ENCODE peak calls at places on chromosome 17, in six cellular contexts. One of them, this sample, is unnamed.

GRCh38 chr17:30378191-30378796 is 433 bp upstream of the CPD start:
- DNase-seq in GM06990: peak; percentile 68
- DNase-seq in non-pigmented ciliary epithelial cell: no peak
- DNase-seq in RWPE2: no peak
- DNase-seq in neural progenitor cell: peak; percentile 45
- DNase-seq in hepatocyte: peak; percentile 34
- DNase-seq in this sample: no peak

GRCh38 chr17:66702106-66702936 is 132.6 kb upstream of the CACNG5 start:
- DNase-seq in neural progenitor cell: no peak
- DNase-seq in RWPE2: no peak
- DNase-seq in non-pigmented ciliary epithelial cell: no peak
- DNase-seq in GM06990: no peak
- DNase-seq in hepatocyte: no peak
- DNase-seq in this sample: no peak

GRCh38 chr17:40087903-40088718 is 12.3 kb downstream of the NR1D1 start:
- DNase-seq in hepatocyte: no peak
- DNase-seq in RWPE2: no peak
- DNase-seq in neural progenitor cell: no peak
- DNase-seq in non-pigmented ciliary epithelial cell: no peak
- DNase-seq in GM06990: no peak
- DNase-seq in this sample: no peak

GRCh38 chr17:78724544-78724943 is 57.5 kb downstream of the CYTH1 start:
- DNase-seq in GM06990: no peak
- DNase-seq in non-pigmented ciliary epithelial cell: no peak
- DNase-seq in neural progenitor cell: peak; percentile 27
- DNase-seq in hepatocyte: no peak
- DNase-seq in RWPE2: no peak
- DNase-seq in this sample: no peak

GRCh38 chr17:3602499-3602898 is 6.7 kb downstream of the TRPV1 start:
- DNase-seq in RWPE2: no peak
- DNase-seq in GM06990: peak; percentile 26
- DNase-seq in neural progenitor cell: peak; percentile 77
- DNase-seq in hepatocyte: no peak
- DNase-seq in non-pigmented ciliary epithelial cell: no peak
- DNase-seq in this sample: peak; percentile 22

GRCh38 chr17:38743556-38744171 is 4.5 kb downstream of the PCGF2 start:
- DNase-seq in hepatocyte: peak; percentile 22
- DNase-seq in neural progenitor cell: no peak
- DNase-seq in GM06990: no peak
- DNase-seq in RWPE2: no peak
- DNase-seq in non-pigmented ciliary epithelial cell: no peak
- DNase-seq in this sample: no peak

GRCh38 chr17:68053237-68054030 is 17.9 kb downstream of the KPNA2 start:
- DNase-seq in hepatocyte: no peak
- DNase-seq in non-pigmented ciliary epithelial cell: no peak
- DNase-seq in RWPE2: no peak
- DNase-seq in neural progenitor cell: no peak
- DNase-seq in GM06990: no peak
- DNase-seq in this sample: peak; percentile 22

GRCh38 chr17:2138318-2138717 is 83.4 kb downstream of the HIC1 start:
- DNase-seq in hepatocyte: peak; percentile 16
- DNase-seq in non-pigmented ciliary epithelial cell: no peak
- DNase-seq in GM06990: peak; percentile 49
- DNase-seq in RWPE2: no peak
- DNase-seq in neural progenitor cell: no peak
- DNase-seq in this sample: no peak

GRCh38 chr17:4947411-4948165 is 742 bp downstream of the PFN1 start:
- DNase-seq in RWPE2: no peak
- DNase-seq in non-pigmented ciliary epithelial cell: no peak
- DNase-seq in GM06990: peak; percentile 83
- DNase-seq in hepatocyte: peak; percentile 79
- DNase-seq in neural progenitor cell: peak; percentile 81
- DNase-seq in this sample: peak; percentile 57

GRCh38 chr17:7767425-7768021 is 50.0 kb downstream of the DNAH2 start:
- DNase-seq in hepatocyte: no peak
- DNase-seq in non-pigmented ciliary epithelial cell: no peak
- DNase-seq in RWPE2: no peak
- DNase-seq in neural progenitor cell: no peak
- DNase-seq in GM06990: no peak
- DNase-seq in this sample: peak; percentile 5